ENCODE peak calls at places on chromosomes 1 and 21, in eight cellular contexts. W is NCI-H510A treated with DMSO at 0.1 percent for 48 hours; U is GM03348; I is cardiac fibroblast; L is effector CD8-positive, alpha-beta T cell; K is right cardiac atrium; Z is stimulated activated CD4-positive, alpha-beta T cell treated with anti-CD3 and anti-CD28 coated beads, Interleukin-1b, Interleukin-23, amount 100 ng/mL, for 48 hours; P is HFFc6. S is an unnamed sample.

GRCh38 chr1:108107658-108108057 is 92.5 kb downstream of the SLC25A24 start:
- DNase-seq in I (peak), P (peak), U (peak), Z (peak), K (no peak), L (no peak), W (no peak), S (peak)

GRCh38 chr1:77889240-77889637 is 815 bp downstream of the NEXN start:
- DNase-seq in K (no peak), Z (no peak), U (peak), I (peak), L (no peak), W (peak), P (peak), S (peak)

GRCh38 chr1:228047183-228047466 is 35.4 kb upstream of the ARF1 start:
- DNase-seq in U (no peak), L (no peak), I (no peak), P (no peak), W (no peak), K (no peak), Z (no peak), S (no peak)

GRCh38 chr1:181314959-181315358 is 168.4 kb upstream of the CACNA1E start:
- DNase-seq in K (no peak), U (no peak), Z (no peak), P (no peak), I (no peak), W (no peak), L (no peak), S (no peak)

GRCh38 chr1:212950243-212951057 is at the start of gene VASH2:
- DNase-seq in U (peak), I (peak), P (peak), W (peak), Z (peak), L (no peak), K (peak), S (peak)

GRCh38 chr1:62213075-62213914 is 18.6 kb downstream of the L1TD1 start:
- DNase-seq in L (no peak), U (no peak), K (no peak), I (no peak), Z (no peak), P (no peak), W (no peak), S (no peak)

GRCh38 chr1:112957133-112957812 is 1.3 kb upstream of the SLC16A1 start:
- DNase-seq in W (peak), I (peak), K (no peak), L (no peak), P (peak), U (peak), Z (peak), S (peak)

GRCh38 chr1:209797978-209798639 is 7.8 kb downstream of the IRF6 start:
- DNase-seq in P (no peak), U (peak), W (no peak), Z (no peak), L (no peak), K (no peak), I (no peak), S (peak)

GRCh38 chr21:41283211-41283818 is 33.3 kb upstream of the FAM3B start:
- DNase-seq in W (peak), L (peak), Z (peak), U (peak), P (peak), K (no peak), I (peak), S (peak)

GRCh38 chr21:46149205-46149901 is 6.0 kb downstream of the FTCD start:
- DNase-seq in P (no peak), U (no peak), K (peak), L (no peak), I (no peak), Z (no peak), W (no peak), S (no peak)

GRCh38 chr1:93988634-93989350 is 79.6 kb upstream of the GCLM start:
- DNase-seq in Z (no peak), P (peak), I (peak), W (no peak), L (no peak), U (peak), K (no peak), S (no peak)

GRCh38 chr1:223770621-223771315 is 58.4 kb downstream of the CAPN2 start:
- DNase-seq in W (no peak), Z (no peak), I (no peak), P (no peak), L (no peak), K (no peak), U (no peak), S (no peak)

GRCh38 chr21:36803801-36804452 is 105.0 kb downstream of the SIM2 start:
- DNase-seq in U (no peak), P (no peak), W (no peak), I (no peak), L (no peak), K (no peak), Z (no peak), S (no peak)

GRCh38 chr1:115976062-115976899 is at the start of gene SLC22A15:
- DNase-seq in P (peak), U (peak), L (no peak), Z (peak), I (peak), W (peak), K (peak), S (peak)

GRCh38 chr1:235105051-235106043 is 23.3 kb downstream of the TOMM20 start:
- DNase-seq in K (no peak), Z (no peak), W (no peak), U (no peak), L (no peak), P (peak), I (no peak), S (no peak)

GRCh38 chr1:15328785-15329480 is 80.8 kb upstream of the EFHD2 start:
- DNase-seq in I (peak), L (no peak), W (no peak), U (peak), Z (no peak), K (peak), P (no peak), S (peak)

GRCh38 chr1:3193811-3194210 is 124.8 kb downstream of the PRDM16 start:
- DNase-seq in I (no peak), Z (no peak), U (no peak), L (no peak), W (no peak), P (no peak), K (no peak), S (no peak)

GRCh38 chr1:46618746-46619415 is 2.3 kb upstream of the MOB3C start:
- DNase-seq in W (no peak), K (no peak), P (no peak), Z (no peak), I (no peak), L (no peak), U (no peak), S (no peak)

GRCh38 chr1:178034676-178035075 is 59.2 kb upstream of the RASAL2 start:
- DNase-seq in L (no peak), Z (no peak), W (no peak), K (no peak), I (no peak), U (no peak), P (no peak), S (no peak)

GRCh38 chr21:39387461-39388037 is 38.7 kb upstream of the HMGN1 start:
- DNase-seq in K (peak), W (peak), L (peak), I (peak), P (peak), U (peak), Z (peak), S (peak)

GRCh38 chr1:106038260-106038659 is 1018.2 kb upstream of the PRMT6 start:
- DNase-seq in U (no peak), I (no peak), P (no peak), W (no peak), K (no peak), L (no peak), Z (no peak), S (no peak)

GRCh38 chr1:232267092-232267836 is 362.7 kb downstream of the SIPA1L2 start:
- DNase-seq in L (no peak), U (no peak), W (peak), Z (no peak), K (no peak), P (no peak), I (no peak), S (no peak)

GRCh38 chr21:45326834-45327457 is 39.3 kb upstream of the POFUT2 start:
- DNase-seq in I (no peak), P (no peak), W (no peak), K (no peak), L (no peak), U (no peak), Z (no peak), S (no peak)

S was measured in KBM-7.